ENCODE peak calls at places on chromosomes 11 and 22, in seven cellular contexts. T, B, V, R, S, U and A are unnamed samples.

GRCh38 chr11:44834846-44835245 is 108.1 kb downstream of the TSPAN18 start:
- DNase-seq in T (no peak), S (no peak), V (no peak), R (no peak), B (no peak), U (no peak), A (no peak)

GRCh38 chr22:42233879-42234278 is 36.6 kb downstream of the TCF20 start:
- DNase-seq in S (no peak), U (no peak), V (no peak), R (no peak), B (no peak), T (no peak), A (no peak)

GRCh38 chr11:62034045-62034355 is 66.6 kb upstream of the FTH1 start:
- DNase-seq in S (no peak), B (no peak), R (no peak), V (no peak), T (no peak), U (no peak), A (peak)

GRCh38 chr11:81007046-81007445 is 1566.2 kb upstream of the TENM4 start:
- DNase-seq in U (no peak), T (no peak), S (peak), R (no peak), V (no peak), B (peak), A (no peak)

GRCh38 chr11:86172894-86173293 is 71.7 kb upstream of the EED start:
- DNase-seq in T (no peak), S (peak), U (no peak), R (no peak), B (peak), V (peak), A (no peak)

GRCh38 chr22:44091021-44091721 is 67.1 kb downstream of the PARVB start:
- DNase-seq in T (no peak), V (peak), R (no peak), S (peak), B (peak), U (no peak), A (no peak)

GRCh38 chr22:47021371-47022074 is 259.1 kb downstream of the TBC1D22A start:
- DNase-seq in R (no peak), S (no peak), U (no peak), V (no peak), B (no peak), T (no peak), A (peak)

GRCh38 chr11:61679301-61679700 is 890 bp upstream of the DAGLA start:
- DNase-seq in U (no peak), R (no peak), T (no peak), S (no peak), V (peak), B (peak), A (no peak)

GRCh38 chr22:41022470-41023298 is 69.7 kb upstream of the EP300 start:
- DNase-seq in S (peak), T (peak), U (peak), R (peak), V (peak), B (peak), A (peak)

GRCh38 chr11:8558436-8558835 is 35.6 kb downstream of the STK33 start:
- DNase-seq in S (no peak), B (no peak), V (no peak), R (no peak), U (no peak), T (no peak), A (no peak)

GRCh38 chr22:49192180-49192856 is 635.4 kb downstream of the BRD1 start:
- DNase-seq in S (no peak), U (no peak), B (no peak), R (no peak), T (no peak), V (no peak), A (no peak)

GRCh38 chr11:64687641-64688533 is 35.1 kb downstream of the NRXN2 start:
- DNase-seq in U (no peak), S (peak), B (no peak), R (no peak), T (no peak), V (peak), A (peak)

GRCh38 chr22:20922141-20922751 is 5.0 kb downstream of the CRKL start:
- DNase-seq in T (no peak), R (no peak), U (no peak), V (no peak), S (no peak), B (no peak), A (no peak)

GRCh38 chr11:119085523-119085878 is 820 bp downstream of the HMBS start:
- DNase-seq in U (no peak), V (peak), T (no peak), R (no peak), B (peak), S (no peak), A (no peak)

GRCh38 chr11:66158156-66158555 is 88.1 kb downstream of the PACS1 start:
- DNase-seq in B (no peak), R (no peak), U (no peak), V (no peak), T (no peak), S (no peak), A (no peak)

GRCh38 chr22:17970205-17970708 is 54.1 kb downstream of the MICAL3 start:
- DNase-seq in T (no peak), R (no peak), U (no peak), B (peak), V (no peak), S (peak), A (no peak)

GRCh38 chr11:45805305-45806071 is 539 bp downstream of the SLC35C1 start:
- DNase-seq in R (no peak), T (no peak), U (no peak), V (peak), S (peak), B (peak), A (peak)

GRCh38 chr11:123284454-123284853 is 89.4 kb upstream of the CLMP start:
- DNase-seq in B (no peak), T (no peak), S (no peak), U (no peak), V (no peak), R (no peak), A (no peak)

GRCh38 chr11:128359515-128359914 is 227.8 kb downstream of the ETS1 start:
- DNase-seq in S (peak), T (no peak), V (no peak), B (peak), U (no peak), R (no peak), A (no peak)

GRCh38 chr11:121652982-121653381 is 200.2 kb upstream of the SORL1-AS1 start:
- DNase-seq in V (peak), R (no peak), S (peak), U (no peak), B (peak), T (no peak), A (no peak)
- TF ChIP-seq CTCF in V (peak), R (peak), S (peak), U (peak), B (peak), T (peak), A (peak)

DNA sequence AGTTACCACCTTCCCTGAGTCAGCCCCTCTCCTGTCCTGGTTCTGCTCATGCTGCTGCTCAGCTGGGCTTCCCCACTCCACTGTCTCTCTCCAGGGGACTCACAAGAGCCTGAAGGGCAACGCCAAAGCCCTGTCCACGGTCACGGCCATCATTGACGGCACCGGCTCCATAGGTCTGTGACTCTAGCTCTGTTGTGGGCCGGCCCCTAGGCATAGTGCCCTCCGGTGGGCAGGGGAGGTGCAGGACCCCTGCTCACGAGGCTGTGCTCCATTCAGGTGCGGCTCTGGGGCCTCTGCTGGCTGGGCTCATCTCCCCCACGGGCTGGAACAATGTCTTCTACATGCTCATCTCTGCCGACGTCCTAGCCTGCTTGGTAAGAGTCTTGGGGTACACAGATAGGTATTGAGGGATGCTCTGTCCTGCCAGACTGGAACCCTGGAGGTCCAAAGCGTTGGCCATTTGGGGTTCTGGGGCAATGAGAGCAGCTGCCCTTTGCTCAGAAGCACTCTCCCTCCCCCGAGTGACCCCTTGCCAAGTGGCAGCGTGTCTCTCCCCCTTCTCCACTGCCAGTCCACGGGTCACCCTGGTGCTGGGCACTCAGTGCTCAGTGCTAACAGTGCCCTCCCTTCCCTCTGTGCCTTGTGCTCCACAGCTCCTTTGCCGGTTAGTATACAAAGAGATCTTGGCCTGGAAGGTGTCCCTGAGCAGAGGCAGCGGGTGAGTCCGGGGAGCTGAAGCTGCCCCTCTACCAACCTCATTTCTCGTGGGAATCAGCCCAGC is 22.4 kb downstream of the SLC37A2 start:
- DNase-seq in U (no peak), B (no peak), R (no peak), S (no peak), T (no peak), V (no peak), A (no peak)
- TF ChIP-seq CTCF in U (peak), B (no peak), R (no peak), S (no peak), T (no peak), V (peak), A (no peak)

GRCh38 chr11:130582176-130582575 is 133.7 kb downstream of the ADAMTS15 start:
- DNase-seq in T (no peak), S (no peak), B (no peak), V (no peak), U (no peak), R (no peak), A (no peak)
- TF ChIP-seq CTCF in T (no peak), S (no peak), B (no peak), V (no peak), U (no peak), R (no peak), A (no peak)

GRCh38 chr11:132158091-132158490 is 787.7 kb downstream of the NTM start:
- DNase-seq in U (no peak), B (peak), V (peak), R (no peak), T (no peak), S (peak), A (no peak)
- TF ChIP-seq CTCF in U (peak), B (peak), V (peak), R (peak), T (peak), S (peak), A (no peak)

GRCh38 chr11:75031771-75032549 is 43.2 kb downstream of the NEU3 start:
- DNase-seq in T (peak), V (peak), B (peak), S (peak), R (peak), U (no peak), A (peak)
- TF ChIP-seq CTCF in T (peak), V (peak), B (peak), S (peak), R (peak), U (peak), A (peak)

GRCh38 chr11:112961751-112962747 is 829 bp downstream of the NCAM1 start:
- DNase-seq in U (peak), T (no peak), B (no peak), V (peak), S (no peak), R (no peak), A (no peak)

GRCh38 chr11:112963368-112963955 is 2.2 kb downstream of the NCAM1 start:
- DNase-seq in U (no peak), T (no peak), B (no peak), R (no peak), V (peak), S (no peak), A (no peak)

GRCh38 chr11:112962854-112963367 is 1.7 kb downstream of the NCAM1 start:
- DNase-seq in V (peak), R (no peak), B (peak), T (no peak), S (no peak), U (peak), A (no peak)

GRCh38 chr11:112958670-112959069 is 2.5 kb upstream of the NCAM1 start:
- DNase-seq in T (no peak), V (no peak), B (peak), R (no peak), S (peak), U (no peak), A (no peak)

DNA sequence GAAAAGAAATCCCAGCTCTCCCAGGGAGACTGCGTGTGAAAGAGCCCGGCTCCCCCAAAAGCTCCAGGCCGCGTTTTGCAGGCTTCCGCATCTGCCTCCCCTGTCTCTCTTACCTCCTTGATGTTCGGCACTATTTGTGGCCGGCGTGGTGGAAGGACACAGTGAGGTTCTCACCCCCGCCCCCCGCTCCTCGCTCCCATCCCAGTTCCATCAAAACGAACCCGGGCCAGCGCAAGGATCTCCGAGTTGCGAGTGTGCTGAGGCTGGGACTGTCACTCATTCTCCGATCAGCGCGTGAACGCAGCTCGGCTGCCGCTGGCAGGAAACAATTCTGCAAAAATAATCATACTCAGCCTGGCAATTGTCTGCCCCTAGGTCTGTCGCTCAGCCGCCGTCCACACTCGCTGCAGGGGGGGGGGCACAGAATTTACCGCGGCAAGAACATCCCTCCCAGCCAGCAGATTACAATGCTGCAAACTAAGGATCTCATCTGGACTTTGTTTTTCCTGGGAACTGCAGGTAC is at the start of gene NCAM1:
- DNase-seq in B (peak), U (peak), S (peak), V (peak), T (no peak), R (peak), A (no peak)
- TF ChIP-seq CTCF in B (no peak), U (no peak), S (no peak), V (no peak), T (no peak), R (no peak), A (no peak)

GRCh38 chr11:2837096-2837601 is 48.4 kb downstream of the CDKN1C start:
- DNase-seq in B (no peak), U (no peak), S (peak), V (peak), T (no peak), R (peak), A (peak)
- TF ChIP-seq CTCF in B (peak), U (no peak), S (peak), V (peak), T (peak), R (peak), A (peak)

DNA sequence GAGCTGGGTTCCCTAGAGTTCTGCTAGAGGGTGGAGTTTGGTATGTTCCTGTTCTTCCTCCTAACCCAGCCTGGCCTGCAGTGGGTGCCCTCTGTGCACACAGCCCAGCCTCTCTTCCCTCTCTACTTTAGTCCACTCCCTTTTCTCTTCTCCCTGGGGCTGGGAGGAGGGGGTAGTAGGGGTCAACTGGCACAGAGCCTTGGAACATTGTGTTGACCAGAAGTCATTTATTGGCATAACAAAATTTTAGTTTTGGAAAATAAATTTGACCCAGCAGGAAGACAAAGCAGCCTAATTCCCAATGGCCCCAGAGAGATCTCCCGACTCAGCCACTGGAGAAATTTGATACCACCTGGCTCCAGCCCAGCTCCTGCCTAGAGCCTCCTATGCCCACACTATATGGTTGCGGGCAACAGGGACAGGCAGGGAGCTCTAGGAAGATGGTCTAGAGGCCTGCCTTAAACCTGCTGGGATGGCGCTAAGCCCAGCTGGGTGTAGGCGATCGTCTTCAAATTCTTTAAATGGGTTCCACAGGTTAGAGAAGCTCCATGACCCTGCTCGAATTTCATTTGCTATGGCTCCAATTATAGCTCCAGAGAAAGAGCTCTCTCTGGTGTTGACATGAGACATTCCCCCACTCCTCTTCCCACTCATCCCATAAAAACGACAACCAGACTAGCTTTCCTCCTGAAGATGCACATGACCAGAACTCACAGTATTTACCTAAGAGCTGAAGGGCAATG is 9.9 kb downstream of the PCSK7 start:
- DNase-seq in R (peak), U (no peak), B (no peak), V (no peak), S (peak), T (no peak), A (peak)
- TF ChIP-seq CTCF in R (no peak), U (no peak), B (peak), V (no peak), S (no peak), T (no peak), A (no peak)